ENCODE peak calls at places on chromosomes 1 and 21, in six cellular contexts. Z, I, W, E, O and T are unnamed samples.
A peak's percentile ranks its signal among the peaks of the same experiment; 100 is the strongest.

GRCh38 chr21:37873655-37874054 is 42.6 kb downstream of the KCNJ6 start:
- DNase-seq in Z (no peak), I (no peak), W (no peak), E (no peak), O (peak; percentile 7), T (no peak)

GRCh38 chr1:1540015-1540816 is at the start of gene TMEM240:
- DNase-seq in Z (peak; percentile 61), I (peak; percentile 62), W (peak; percentile 89), E (no peak), O (no peak), T (peak; percentile 68)

GRCh38 chr1:159055181-159055621 is 21.4 kb downstream of the AIM2 start:
- DNase-seq in Z (no peak), I (no peak), W (no peak), E (no peak), O (no peak), T (no peak)

GRCh38 chr1:89005286-89006151 is 13.1 kb upstream of the KYAT3 start:
- DNase-seq in Z (no peak), I (peak; percentile 25), W (no peak), E (no peak), O (no peak), T (peak; percentile 30)

GRCh38 chr1:172117800-172118199 is 276.5 kb downstream of the DNM3 start:
- DNase-seq in Z (no peak), I (no peak), W (no peak), E (no peak), O (no peak), T (no peak)

GRCh38 chr1:169588785-169589485 is 2.7 kb upstream of the F5 start:
- DNase-seq in Z (no peak), I (no peak), W (no peak), E (no peak), O (no peak), T (no peak)

GRCh38 chr1:71074681-71075080 is 6.2 kb downstream of the ZRANB2 start:
- DNase-seq in Z (no peak), I (no peak), W (no peak), E (no peak), O (no peak), T (no peak)

GRCh38 chr1:206809504-206810084 is 37.3 kb upstream of the IL10 start:
- DNase-seq in Z (peak; percentile 50), I (no peak), W (no peak), E (no peak), O (peak; percentile 44), T (peak; percentile 34)

GRCh38 chr21:37829447-37829846 is 86.8 kb downstream of the KCNJ6 start:
- DNase-seq in Z (peak; percentile 50), I (no peak), W (no peak), E (no peak), O (peak; percentile 52), T (peak; percentile 76)

GRCh38 chr1:191065771-191066170 is 588.1 kb upstream of the BRINP3 start:
- DNase-seq in Z (no peak), I (no peak), W (no peak), E (no peak), O (no peak), T (no peak)

GRCh38 chr1:179530352-179530751 is 45.4 kb downstream of the NPHS2 start:
- DNase-seq in Z (no peak), I (no peak), W (no peak), E (no peak), O (no peak), T (no peak)

GRCh38 chr1:60343736-60344135 is 270.2 kb upstream of the C1orf87 start:
- DNase-seq in Z (no peak), I (no peak), W (no peak), E (no peak), O (no peak), T (no peak)

GRCh38 chr1:31751822-31752241 is 12.3 kb downstream of the ADGRB2 start:
- DNase-seq in Z (no peak), I (no peak), W (no peak), E (no peak), O (no peak), T (no peak)

GRCh38 chr1:36768486-36769178 is 265.7 kb downstream of the GRIK3 start:
- DNase-seq in Z (no peak), I (no peak), W (no peak), E (no peak), O (no peak), T (no peak)

GRCh38 chr1:241156231-241156965 is 200.6 kb downstream of the RGS7 start:
- DNase-seq in Z (peak; percentile 39), I (no peak), W (no peak), E (no peak), O (peak; percentile 12), T (peak; percentile 64)

GRCh38 chr1:205588691-205589445 is 42.9 kb downstream of the ELK4 start:
- DNase-seq in Z (no peak), I (no peak), W (no peak), E (peak; percentile 66), O (peak; percentile 52), T (peak; percentile 53)

GRCh38 chr1:54052470-54052933 is 502 bp downstream of the TMEM59 start:
- DNase-seq in Z (peak; percentile 32), I (no peak), W (peak; percentile 33), E (peak; percentile 52), O (peak; percentile 16), T (peak; percentile 35)

GRCh38 chr21:25790122-25790951 is 55.6 kb downstream of the GABPA start:
- DNase-seq in Z (no peak), I (no peak), W (no peak), E (no peak), O (peak; percentile 44), T (no peak)

GRCh38 chr1:26327956-26328362 is 10.2 kb downstream of the CD52 start:
- DNase-seq in Z (no peak), I (no peak), W (no peak), E (no peak), O (no peak), T (no peak)

GRCh38 chr21:33380483-33380998 is 22.7 kb upstream of the IFNGR2 start:
- DNase-seq in Z (peak; percentile 86), I (peak; percentile 82), W (peak; percentile 83), E (peak; percentile 44), O (peak; percentile 95), T (peak; percentile 90)

GRCh38 chr1:31837441-31838158 is 21.8 kb upstream of the SPOCD1 start:
- DNase-seq in Z (no peak), I (no peak), W (no peak), E (no peak), O (no peak), T (peak; percentile 69)

GRCh38 chr1:115454835-115455511 is 116.9 kb upstream of the NGF start:
- DNase-seq in Z (no peak), I (peak; percentile 48), W (peak; percentile 58), E (no peak), O (no peak), T (peak; percentile 15)

GRCh38 chr21:26845066-26845749 is at the start of gene ADAMTS1:
- DNase-seq in Z (peak; percentile 71), I (peak; percentile 91), W (peak; percentile 99), E (no peak), O (peak; percentile 38), T (peak; percentile 76)

GRCh38 chr1:6418668-6419396 is 887 bp downstream of the HES2 start:
- DNase-seq in Z (no peak), I (no peak), W (no peak), E (no peak), O (no peak), T (peak; percentile 44)

GRCh38 chr1:232877361-232877991 is 72.3 kb downstream of the MAP10 start:
- DNase-seq in Z (no peak), I (no peak), W (no peak), E (no peak), O (no peak), T (no peak)

GRCh38 chr1:228465134-228465533 is 22.0 kb upstream of the RNF187 start:
- DNase-seq in Z (no peak), I (no peak), W (no peak), E (no peak), O (no peak), T (no peak)

GRCh38 chr1:228463009-228463558 is 24.1 kb upstream of the RNF187 start:
- DNase-seq in Z (no peak), I (no peak), W (no peak), E (no peak), O (no peak), T (no peak)

GRCh38 chr1:228462560-228462959 is 24.6 kb upstream of the RNF187 start:
- DNase-seq in Z (no peak), I (no peak), W (no peak), E (no peak), O (no peak), T (no peak)

GRCh38 chr1:228464487-228464983 is 22.6 kb upstream of the RNF187 start:
- DNase-seq in Z (peak; percentile 50), I (no peak), W (peak; percentile 37), E (no peak), O (peak; percentile 75), T (peak; percentile 69)

GRCh38 chr1:228463559-228464455 is 23.4 kb upstream of the RNF187 start:
- DNase-seq in Z (peak; percentile 27), I (no peak), W (no peak), E (peak; percentile 94), O (peak; percentile 83), T (peak; percentile 39)
- H3K4me3 ChIP-seq in Z (peak overlapping the region; percentile 24), I (peak overlapping the region; percentile 24), W (no peak overlapping the region), E (peak overlapping the region; percentile 26), O (peak overlapping the region; percentile 38), T (no peak overlapping the region)

GRCh38 chr1:229879746-229880145 is 187.3 kb upstream of the GALNT2 start:
- DNase-seq in Z (no peak), I (no peak), W (no peak), E (no peak), O (no peak), T (no peak)
- TF ChIP-seq EP300 in Z (no peak), I (no peak), W (no peak), E (no peak), O (no peak), T (no peak)

GRCh38 chr21:41460578-41461527 is 34.8 kb downstream of the MX1 start:
- DNase-seq in Z (peak; percentile 84), I (peak; percentile 53), W (peak; percentile 67), E (peak; percentile 58), O (peak; percentile 65), T (peak; percentile 79)

GRCh38 chr21:41458559-41458958 is 32.5 kb downstream of the MX1 start:
- DNase-seq in Z (no peak), I (no peak), W (no peak), E (no peak), O (no peak), T (no peak)

GRCh38 chr21:41459884-41460534 is 34.0 kb downstream of the MX1 start:
- DNase-seq in Z (no peak), I (no peak), W (no peak), E (no peak), O (no peak), T (no peak)

GRCh38 chr21:41453761-41454160 is 27.7 kb downstream of the MX1 start:
- DNase-seq in Z (no peak), I (no peak), W (no peak), E (no peak), O (no peak), T (no peak)

DNA sequence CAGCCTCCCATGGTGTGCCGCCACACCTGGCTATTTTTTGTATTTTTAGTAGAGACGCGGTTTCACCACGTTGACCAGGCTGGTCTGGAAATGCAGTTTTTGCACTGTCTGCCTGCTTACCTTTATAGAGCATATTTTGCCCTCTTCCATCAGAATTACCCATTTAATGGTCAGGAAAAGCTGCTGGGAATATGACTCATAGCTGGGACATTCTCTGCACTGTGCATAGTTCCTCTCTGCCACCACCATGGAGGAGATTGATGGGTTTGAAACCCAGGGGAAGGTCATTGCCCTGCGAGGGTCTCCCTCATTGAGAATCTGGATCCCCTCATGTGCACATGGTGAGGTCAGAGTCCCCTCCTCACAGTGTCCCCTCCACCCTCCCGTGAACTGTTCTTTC is 32.1 kb downstream of the MX1 start:
- DNase-seq in Z (no peak), I (no peak), W (no peak), E (no peak), O (no peak), T (no peak)
- H3K4me3 ChIP-seq in Z (no peak overlapping the region), I (no peak overlapping the region), W (no peak overlapping the region), E (no peak overlapping the region), O (no peak overlapping the region), T (no peak overlapping the region)

GRCh38 chr1:204089044-204089751 is 16.3 kb downstream of the SOX13 start:
- DNase-seq in Z (no peak), I (peak; percentile 56), W (peak; percentile 61), E (no peak), O (no peak), T (peak; percentile 68)
- TF ChIP-seq EP300 in Z (no peak), I (peak; percentile 62), W (no peak), E (no peak), O (no peak), T (peak; percentile 86)